ENCODE peak calls at places on chromosome 3, in ten cellular contexts. B, Q, F, N, V, M, W, I, C and T are unnamed samples.
A peak's percentile ranks its signal among the peaks of the same experiment; 100 is the strongest.

GRCh38 chr3:131091768-131092167 is 65.1 kb downstream of the NEK11 start:
- DNase-seq in F (no peak), N (no peak), B (no peak), C (no peak), V (no peak), M (no peak), Q (peak; percentile 29), W (no peak), I (no peak), T (no peak)

GRCh38 chr3:186614597-186615483 is 2.0 kb downstream of the AHSG start:
- DNase-seq in W (peak; percentile 80), V (peak; percentile 72), C (peak; percentile 24), Q (peak; percentile 79), N (peak; percentile 46), B (peak; percentile 61), I (peak; percentile 77), F (peak; percentile 42), M (peak; percentile 74), T (peak; percentile 80)

GRCh38 chr3:170689218-170689874 is 103.5 kb upstream of the SLC7A14 start:
- DNase-seq in I (peak; percentile 93), C (no peak), Q (peak; percentile 17), N (peak; percentile 68), B (no peak), V (no peak), M (no peak), W (no peak), F (peak; percentile 94), T (peak; percentile 87)

GRCh38 chr3:114941626-114942309 is 205.3 kb downstream of the ZBTB20 start:
- DNase-seq in W (no peak), M (no peak), Q (no peak), I (no peak), N (no peak), F (no peak), C (no peak), B (no peak), V (no peak), T (no peak)

GRCh38 chr3:113260980-113261920 is 49.9 kb downstream of the BOC start:
- DNase-seq in Q (no peak), F (no peak), V (no peak), C (no peak), N (no peak), B (peak; percentile 51), W (no peak), M (no peak), I (peak; percentile 23), T (no peak)

GRCh38 chr3:159364511-159364910 is 562.7 kb downstream of the MFSD1 start:
- DNase-seq in C (no peak), M (no peak), F (no peak), N (no peak), W (no peak), V (no peak), Q (no peak), B (no peak), I (no peak), T (no peak)

GRCh38 chr3:86416334-86416733 is 574.6 kb downstream of the VGLL3 start:
- DNase-seq in N (no peak), B (no peak), W (no peak), Q (no peak), C (no peak), F (no peak), M (no peak), V (no peak), I (no peak), T (no peak)

GRCh38 chr3:153855772-153856171 is 265.4 kb upstream of the ARHGEF26 start:
- DNase-seq in W (no peak), I (no peak), V (no peak), C (no peak), B (no peak), N (no peak), F (no peak), Q (no peak), M (no peak), T (no peak)

GRCh38 chr3:112619295-112619694 is 21.6 kb downstream of the CCDC80 start:
- DNase-seq in B (no peak), V (no peak), C (no peak), M (no peak), F (no peak), W (no peak), I (no peak), Q (no peak), N (no peak), T (no peak)

GRCh38 chr3:169085827-169086226 is 577.7 kb downstream of the MECOM start:
- DNase-seq in N (peak; percentile 84), C (no peak), I (peak; percentile 95), B (no peak), Q (peak; percentile 17), M (no peak), V (no peak), W (no peak), F (peak; percentile 42), T (peak; percentile 95)

GRCh38 chr3:178100881-178101280 is 435.4 kb upstream of the KCNMB2 start:
- DNase-seq in N (no peak), F (no peak), C (no peak), B (no peak), Q (no peak), I (peak; percentile 9), W (no peak), V (no peak), M (no peak), T (no peak)

GRCh38 chr3:31687020-31687802 is 154.5 kb downstream of the STT3B start:
- DNase-seq in F (no peak), I (no peak), M (no peak), W (no peak), N (no peak), Q (no peak), B (no peak), V (no peak), C (no peak), T (no peak)
- TF ChIP-seq CTCF in F (peak; percentile 28), I (no peak), M (no peak), W (no peak), N (no peak), Q (peak; percentile 34), B (no peak), V (no peak), C (peak; percentile 9), T (no peak)

GRCh38 chr3:181711325-181712135 is at the start of gene SOX2:
- DNase-seq in I (peak; percentile 39), V (peak; percentile 65), B (peak; percentile 56), F (no peak), M (peak; percentile 86), N (no peak), Q (peak; percentile 98), W (peak; percentile 78), C (peak; percentile 88), T (peak; percentile 39)

GRCh38 chr3:181712190-181712504 is 422 bp downstream of the SOX2 start:
- DNase-seq in W (no peak), Q (peak; percentile 77), V (no peak), M (no peak), F (no peak), I (no peak), N (no peak), B (no peak), C (no peak), T (no peak)

GRCh38 chr3:181713300-181713647 is 1.5 kb downstream of the SOX2 start:
- DNase-seq in I (no peak), B (no peak), Q (no peak), F (no peak), M (no peak), V (no peak), C (no peak), W (no peak), N (no peak), T (no peak)

GRCh38 chr3:181713673-181714270 is 2.0 kb downstream of the SOX2 start:
- DNase-seq in V (no peak), B (no peak), Q (no peak), N (no peak), C (no peak), F (no peak), I (no peak), W (no peak), M (no peak), T (no peak)

GRCh38 chr3:181712505-181713299 is 977 bp downstream of the SOX2 start:
- DNase-seq in F (no peak), V (no peak), C (peak; percentile 75), N (no peak), M (no peak), W (no peak), B (no peak), Q (peak; percentile 73), I (no peak), T (no peak)
- H3K4me3 ChIP-seq in F (peak overlapping the region; percentile 75), V (peak overlapping the region; percentile 29), C (peak overlapping the region; percentile 30), N (peak overlapping the region; percentile 4), M (peak overlapping the region; percentile 30), W (no peak overlapping the region), B (peak overlapping the region; percentile 55), Q (peak overlapping the region; percentile 98), I (no peak overlapping the region), T (no peak overlapping the region)

DNA sequence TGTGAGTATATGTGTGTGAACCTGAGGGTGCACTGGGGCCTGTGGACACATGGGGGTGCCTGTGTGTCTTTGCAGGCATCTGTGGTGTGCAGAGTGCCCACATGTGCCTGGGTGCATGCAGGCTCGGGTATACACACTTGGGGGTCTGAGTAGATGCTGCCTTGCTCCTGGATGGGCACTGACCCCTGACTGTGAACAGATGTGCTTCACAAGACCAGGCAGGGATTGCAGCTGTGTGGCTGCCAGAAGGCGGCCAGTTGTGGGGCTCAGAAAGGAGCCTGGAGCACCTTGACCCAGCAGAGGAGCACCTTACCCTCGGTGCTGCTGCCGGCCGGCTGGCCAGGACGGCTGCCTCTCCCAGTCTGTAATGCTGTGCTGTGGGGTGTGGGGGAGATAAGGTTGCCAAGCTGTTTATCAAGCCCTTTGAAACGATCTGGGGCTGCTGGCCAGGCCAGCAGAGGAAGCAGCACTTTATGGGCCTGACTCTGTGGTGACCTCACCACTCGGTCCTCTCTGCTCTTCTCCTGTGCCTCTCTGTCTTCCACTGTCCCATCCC is 55.5 kb upstream of the MRPS22 start:
- DNase-seq in M (peak; percentile 44), F (no peak), C (no peak), I (no peak), V (peak; percentile 66), B (no peak), N (no peak), Q (no peak), W (peak; percentile 23), T (no peak)
- TF ChIP-seq CTCF in M (peak; percentile 5), F (no peak), C (no peak), I (no peak), V (no peak), B (no peak), N (peak; percentile 29), Q (no peak), W (no peak), T (no peak)

DNA sequence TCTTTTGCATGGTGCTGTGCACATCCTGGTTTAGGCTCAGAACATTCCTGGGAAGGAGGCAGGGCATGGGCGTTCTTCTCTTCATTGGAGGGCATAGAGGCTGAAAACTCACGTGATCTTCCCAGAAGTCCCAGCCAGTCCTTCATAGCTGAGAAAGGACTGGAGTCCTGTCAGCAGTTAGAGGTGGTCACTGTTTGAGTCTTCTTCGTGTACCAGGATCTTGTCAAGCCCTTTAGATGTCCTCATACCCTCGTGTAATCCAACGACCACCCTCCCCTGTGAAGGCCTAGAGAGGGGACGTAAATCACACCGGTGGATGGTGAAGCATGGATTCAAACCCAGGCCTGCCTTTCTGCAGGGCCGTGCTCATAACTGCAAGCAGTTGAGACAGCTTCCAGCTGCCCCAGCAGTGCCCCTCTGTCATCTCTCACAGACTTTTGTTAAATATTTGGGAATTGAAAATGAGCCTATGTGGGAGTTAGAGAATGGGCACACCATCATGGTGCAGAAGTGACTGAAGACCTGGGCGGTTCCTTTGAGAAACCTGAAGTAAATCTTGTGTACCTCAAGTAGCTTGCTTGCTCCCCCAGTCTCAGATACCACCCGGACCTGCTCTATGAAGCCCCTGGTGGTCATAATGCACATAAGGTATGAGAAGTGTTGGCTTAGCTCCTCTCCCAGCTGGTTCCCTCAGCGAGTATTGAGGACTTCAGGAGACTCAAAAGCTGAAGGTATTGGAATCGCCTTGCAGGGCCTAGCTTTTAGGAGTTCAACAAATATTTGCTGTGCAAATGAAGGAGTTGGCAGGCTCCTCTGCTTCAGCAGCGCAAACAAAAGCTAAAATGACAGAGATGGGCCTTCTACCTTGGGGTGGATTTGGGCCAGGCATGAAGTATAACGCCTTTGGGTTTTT is 1.4 kb downstream of the CMTM8 start:
- DNase-seq in W (peak; percentile 70), I (peak; percentile 57), V (peak; percentile 30), C (no peak), M (peak; percentile 57), Q (peak; percentile 52), N (no peak), B (no peak), F (no peak), T (peak; percentile 46)
- H3K4me3 ChIP-seq in W (peak overlapping the region; percentile 77), I (peak overlapping the region; percentile 80), V (peak overlapping the region; percentile 73), C (no peak overlapping the region), M (peak overlapping the region; percentile 63), Q (peak overlapping the region; percentile 95), N (no peak overlapping the region), B (peak overlapping the region; percentile 69), F (no peak overlapping the region), T (peak overlapping the region; percentile 65)